ENCODE peak calls at places on chromosomes 4 and X, in ten cellular contexts. Y, N, I, B, A, V, E, C, S and J are unnamed samples.
A peak's percentile ranks its signal among the peaks of the same experiment; 100 is the strongest.

GRCh38 chr4:183599690-183600089 is 59.3 kb downstream of the RWDD4 start:
- DNase-seq in Y (no peak), N (no peak), I (no peak), B (no peak), A (no peak), V (no peak), E (no peak), C (no peak), S (no peak), J (no peak)

GRCh38 chrX:109299091-109299490 is 182.8 kb downstream of the GUCY2F start:
- DNase-seq in Y (no peak), N (no peak), I (no peak), B (no peak), A (no peak), V (no peak), E (no peak), C (no peak), S (no peak), J (no peak)

GRCh38 chr4:2771264-2771663 is 15.1 kb upstream of the TNIP2 start:
- DNase-seq in Y (no peak), N (no peak), I (no peak), B (no peak), A (no peak), V (no peak), E (no peak), C (no peak), S (no peak), J (no peak)

GRCh38 chr4:140137654-140138053 is 16.3 kb downstream of the MAML3 start:
- DNase-seq in Y (no peak), N (no peak), I (no peak), B (no peak), A (no peak), V (no peak), E (peak; percentile 4), C (no peak), S (no peak), J (no peak)

GRCh38 chr4:127870688-127871087 is 10.0 kb upstream of the PLK4 start:
- DNase-seq in Y (no peak), N (no peak), I (no peak), B (no peak), A (no peak), V (no peak), E (peak; percentile 40), C (no peak), S (no peak), J (no peak)

GRCh38 chr4:170127758-170128157 is 38.0 kb upstream of the AADAT start:
- DNase-seq in Y (no peak), N (no peak), I (no peak), B (no peak), A (no peak), V (no peak), E (no peak), C (no peak), S (no peak), J (no peak)

GRCh38 chr4:24857996-24858395 is 54.8 kb downstream of the CCDC149 start:
- DNase-seq in Y (no peak), N (no peak), I (no peak), B (no peak), A (no peak), V (no peak), E (no peak), C (no peak), S (no peak), J (no peak)

GRCh38 chrX:45056428-45057145 is 144.1 kb downstream of the DIPK2B start:
- DNase-seq in Y (no peak), N (no peak), I (no peak), B (no peak), A (no peak), V (no peak), E (no peak), C (no peak), S (no peak), J (no peak)

GRCh38 chrX:112636951-112637541 is 42.7 kb downstream of the LHFPL1 start:
- DNase-seq in Y (no peak), N (no peak), I (no peak), B (no peak), A (peak; percentile 12), V (no peak), E (no peak), C (no peak), S (no peak), J (no peak)

GRCh38 chr4:141560056-141560455 is 76.3 kb upstream of the IL15 start:
- DNase-seq in Y (no peak), N (no peak), I (no peak), B (no peak), A (no peak), V (no peak), E (no peak), C (no peak), S (no peak), J (no peak)

GRCh38 chr4:72909461-72909860 is 160.1 kb downstream of the COX18 start:
- DNase-seq in Y (no peak), N (peak; percentile 34), I (no peak), B (no peak), A (peak; percentile 31), V (no peak), E (no peak), C (no peak), S (peak; percentile 17), J (no peak)

GRCh38 chr4:2042207-2042946 is 16.8 kb upstream of the NAT8L start:
- DNase-seq in Y (no peak), N (no peak), I (peak; percentile 37), B (peak; percentile 62), A (no peak), V (peak; percentile 87), E (no peak), C (no peak), S (no peak), J (no peak)

GRCh38 chr4:180805101-180805500 is 1438.1 kb upstream of the TENM3 start:
- DNase-seq in Y (no peak), N (no peak), I (no peak), B (no peak), A (no peak), V (no peak), E (no peak), C (no peak), S (no peak), J (no peak)

GRCh38 chr4:120481711-120482110 is 415.1 kb upstream of the MAD2L1 start:
- DNase-seq in Y (no peak), N (no peak), I (no peak), B (no peak), A (no peak), V (no peak), E (no peak), C (no peak), S (no peak), J (no peak)

GRCh38 chr4:176778063-176778462 is 14.7 kb downstream of the VEGFC start:
- DNase-seq in Y (no peak), N (no peak), I (no peak), B (no peak), A (no peak), V (no peak), E (no peak), C (no peak), S (no peak), J (no peak)

GRCh38 chrX:28659269-28659668 is 72.0 kb downstream of the IL1RAPL1 start:
- DNase-seq in Y (no peak), N (no peak), I (no peak), B (no peak), A (peak; percentile 28), V (no peak), E (no peak), C (no peak), S (no peak), J (no peak)

GRCh38 chr4:102616661-102617060 is 115.5 kb downstream of the NFKB1 start:
- DNase-seq in Y (no peak), N (no peak), I (no peak), B (no peak), A (no peak), V (no peak), E (no peak), C (no peak), S (no peak), J (no peak)
- TF ChIP-seq POLR2A in Y (no peak), N (no peak), I (no peak), B (no peak), A (no peak), V (no peak), E (no peak), C (no peak), S (no peak), J (no peak)

DNA sequence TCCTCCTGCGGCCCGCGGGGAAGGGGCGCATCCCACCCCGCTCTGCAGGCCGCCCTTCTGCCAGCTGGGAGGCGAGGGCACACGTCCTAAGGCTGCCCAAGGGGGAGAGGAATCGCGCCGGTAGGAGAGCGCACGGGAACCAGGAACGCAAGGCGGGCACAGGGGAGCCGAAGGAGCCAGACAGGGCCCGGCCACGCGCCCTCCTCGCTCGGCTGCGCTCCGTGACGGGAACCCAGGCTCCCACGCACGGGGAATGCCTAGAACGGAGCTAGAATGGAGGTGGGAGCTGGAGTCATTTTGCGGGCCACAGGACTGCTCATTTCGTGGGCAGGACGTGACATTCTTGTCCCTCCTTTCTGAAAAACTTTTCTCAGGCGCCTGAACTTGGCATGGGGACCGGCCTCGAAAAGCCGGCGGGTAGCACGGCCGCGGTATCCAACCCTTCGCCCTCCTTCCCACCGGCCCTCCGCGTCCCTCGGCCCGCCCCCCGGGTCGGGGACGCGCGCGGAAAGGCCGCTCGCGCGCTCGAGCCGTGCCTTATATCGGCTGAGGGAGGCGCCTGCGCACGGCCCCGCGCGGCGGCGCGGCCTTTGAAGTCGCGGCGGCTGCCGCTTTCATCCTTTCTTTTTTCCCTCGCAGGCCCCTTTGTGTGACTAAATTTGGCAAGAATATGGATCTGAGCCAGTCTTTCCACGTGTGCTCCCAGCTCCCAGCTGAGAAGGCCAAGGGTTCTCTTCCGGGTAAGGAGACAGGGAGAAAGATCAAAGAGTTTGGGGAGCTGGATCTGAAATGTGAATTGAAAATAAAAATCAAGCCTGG is 4.3 kb upstream of the LEF1 start:
- DNase-seq in Y (no peak), N (peak; percentile 23), I (no peak), B (peak; percentile 40), A (peak; percentile 72), V (peak; percentile 86), E (peak; percentile 51), C (no peak), S (peak; percentile 20), J (no peak)
- TF ChIP-seq POLR2A in Y (no peak), N (no peak), I (no peak), B (peak; percentile 22), A (no peak), V (no peak), E (peak; percentile 19), C (no peak), S (no peak), J (no peak)

DNA sequence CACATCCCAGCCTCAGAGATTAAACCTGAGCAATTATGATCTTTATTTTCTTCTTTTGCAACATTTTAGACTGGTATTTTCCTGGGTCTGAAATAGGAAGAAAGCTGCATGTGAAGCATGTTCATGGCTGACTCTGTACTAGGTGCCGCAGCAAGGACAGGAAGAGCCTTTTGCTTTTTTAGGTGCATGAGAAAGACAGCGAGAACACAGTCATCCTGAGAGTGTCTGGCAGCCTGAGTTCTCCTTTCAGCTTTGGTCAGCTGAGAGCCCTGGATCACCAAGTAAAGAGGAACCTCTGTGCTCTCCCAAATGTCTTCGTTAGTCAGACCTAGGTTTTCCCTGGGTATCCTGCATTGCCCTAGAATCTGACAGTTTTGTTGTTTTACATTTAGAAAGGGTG is 29.8 kb downstream of the FAM149A start:
- DNase-seq in Y (no peak), N (no peak), I (no peak), B (no peak), A (no peak), V (no peak), E (no peak), C (no peak), S (no peak), J (no peak)
- TF ChIP-seq POLR2A in Y (no peak), N (no peak), I (no peak), B (no peak), A (no peak), V (no peak), E (no peak), C (no peak), S (no peak), J (no peak)

GRCh38 chrX:1493877-1494510 is 41.3 kb upstream of the ASMTL start:
- DNase-seq in Y (no peak), N (no peak), I (peak; percentile 66), B (no peak), A (no peak), V (peak; percentile 83), E (no peak), C (no peak), S (no peak), J (peak; percentile 79)
- TF ChIP-seq POLR2A in Y (no peak), N (no peak), I (no peak), B (peak; percentile 76), A (no peak), V (no peak), E (no peak), C (no peak), S (no peak), J (no peak)